ENCODE peak calls at places on chromosomes 1 and 21, in seven cellular contexts. U is LoVo, G is type B pancreatic cell, Y is prostate gland, P is spleen, S is M059J, C is AG08396. A is an unnamed sample.

GRCh38 chr1:42806593-42806992 is 10.3 kb upstream of the ERMAP start:
- DNase-seq in P (no peak), U (no peak), G (no peak), S (no peak), C (no peak), Y (no peak), A (no peak)

GRCh38 chr21:45970674-45971486 is 10.7 kb upstream of the COL6A1 start:
- DNase-seq in U (peak), P (peak), S (peak), Y (no peak), C (peak), G (peak), A (no peak)

GRCh38 chr1:173043253-173043652 is 7.5 kb downstream of the TNFSF18 start:
- DNase-seq in P (no peak), Y (no peak), S (peak), U (peak), G (no peak), C (no peak), A (peak)

GRCh38 chr1:78440381-78440793 is 50.4 kb upstream of the PTGFR start:
- DNase-seq in Y (no peak), C (no peak), S (peak), P (no peak), U (no peak), G (no peak), A (no peak)

GRCh38 chr1:198462365-198463025 is 78.0 kb downstream of the ATP6V1G3 start:
- DNase-seq in U (no peak), C (no peak), G (no peak), S (peak), P (no peak), Y (no peak), A (peak)

GRCh38 chr1:229674042-229674441 is 48.0 kb downstream of the URB2 start:
- DNase-seq in P (no peak), C (no peak), Y (no peak), G (no peak), S (no peak), U (no peak), A (no peak)

GRCh38 chr1:56376188-56376984 is 203.0 kb downstream of the PLPP3 start:
- DNase-seq in C (peak), Y (peak), S (peak), G (no peak), P (no peak), U (peak), A (no peak)

GRCh38 chr1:40315239-40315794 is 1.8 kb downstream of the COL9A2 start:
- DNase-seq in C (peak), Y (peak), P (peak), U (peak), G (peak), S (peak), A (peak)

GRCh38 chr21:46425566-46425965 is 33.1 kb upstream of the DIP2A start:
- DNase-seq in G (no peak), P (peak), U (no peak), Y (no peak), C (no peak), S (no peak), A (no peak)

GRCh38 chr1:26168410-26169167 is at the start of gene C1orf232:
- DNase-seq in Y (no peak), S (peak), G (no peak), P (no peak), U (no peak), C (no peak), A (no peak)

GRCh38 chr1:44947060-44947773 is 39.2 kb downstream of the EIF2B3 start:
- DNase-seq in G (no peak), U (no peak), P (no peak), Y (no peak), S (peak), C (peak), A (peak)

GRCh38 chr21:15015622-15016471 is 49.0 kb downstream of the NRIP1 start:
- DNase-seq in U (no peak), G (no peak), Y (no peak), P (no peak), C (peak), S (peak), A (peak)

GRCh38 chr1:110746644-110747259 is 72.0 kb upstream of the KCNA3 start:
- DNase-seq in G (peak), P (no peak), C (peak), U (peak), S (peak), Y (no peak), A (peak)

GRCh38 chr1:15196807-15197530 is 43.4 kb downstream of the TMEM51 start:
- DNase-seq in U (peak), P (no peak), G (no peak), Y (no peak), C (no peak), S (no peak), A (no peak)